ENCODE peak calls at places on chromosomes 12 and 14, in seven cellular contexts. Q is uterus, Z is A549, A is heart right ventricle, H is right cardiac atrium, I is right atrium auricular region, C is breast epithelium. W is an unnamed sample.

GRCh38 chr14:80926706-80927384 is 14.7 kb downstream of the CEP128 start:
- DNase-seq in Q (no peak), Z (no peak), A (peak; percentile 7), H (no peak), I (no peak), C (no peak), W (no peak)

GRCh38 chr12:91432079-91432478 is 249.5 kb upstream of the DCN start:
- DNase-seq in Q (no peak), Z (no peak), A (no peak), H (no peak), I (no peak), C (no peak), W (no peak)

GRCh38 chr14:72808564-72808963 is 85.3 kb downstream of the DPF3 start:
- DNase-seq in Q (no peak), Z (no peak), A (no peak), H (no peak), I (no peak), C (no peak), W (no peak)

GRCh38 chr14:64293976-64294671 is at the start of gene ESR2:
- DNase-seq in Q (peak; percentile 18), Z (peak; percentile 15), A (no peak), H (peak; percentile 59), I (no peak), C (no peak), W (no peak)

GRCh38 chr12:24044973-24045703 is 95.7 kb upstream of the SOX5 start:
- DNase-seq in Q (no peak), Z (no peak), A (no peak), H (no peak), I (no peak), C (no peak), W (no peak)

GRCh38 chr14:71586131-71586893 is 345.9 kb upstream of the RGS6 start:
- DNase-seq in Q (peak; percentile 25), Z (no peak), A (no peak), H (peak; percentile 60), I (peak; percentile 63), C (no peak), W (no peak)

GRCh38 chr14:24411468-24412454 is 13.0 kb downstream of the NYNRIN start:
- DNase-seq in Q (no peak), Z (peak; percentile 74), A (no peak), H (peak; percentile 42), I (peak; percentile 78), C (no peak), W (peak; percentile 13)

GRCh38 chr12:124842073-124842749 is 21.5 kb downstream of the SCARB1 start:
- DNase-seq in Q (no peak), Z (no peak), A (no peak), H (no peak), I (no peak), C (no peak), W (no peak)

GRCh38 chr12:100234166-100234565 is 32.7 kb downstream of the DEPDC4 start:
- DNase-seq in Q (no peak), Z (no peak), A (peak; percentile 29), H (no peak), I (no peak), C (no peak), W (no peak)

GRCh38 chr12:2535583-2536187 is 259.1 kb upstream of the FKBP4 start:
- DNase-seq in Q (no peak), Z (no peak), A (no peak), H (no peak), I (no peak), C (no peak), W (no peak)

GRCh38 chr12:113259499-113259953 is 38.3 kb downstream of the TPCN1 start:
- DNase-seq in Q (peak; percentile 88), Z (no peak), A (peak; percentile 94), H (peak; percentile 92), I (peak; percentile 81), C (peak; percentile 78), W (no peak)

GRCh38 chr14:68255697-68256178 is 436.2 kb downstream of the RAD51B start:
- DNase-seq in Q (no peak), Z (no peak), A (no peak), H (no peak), I (no peak), C (no peak), W (no peak)

GRCh38 chr12:48815281-48816110 is 2.8 kb upstream of the CACNB3 start:
- DNase-seq in Q (peak; percentile 82), Z (peak; percentile 69), A (peak; percentile 81), H (peak; percentile 92), I (peak; percentile 79), C (peak; percentile 80), W (no peak)

GRCh38 chr14:77097689-77098469 is at the start of gene CIPC:
- DNase-seq in Q (peak; percentile 100), Z (peak; percentile 97), A (peak; percentile 99), H (peak; percentile 100), I (peak; percentile 100), C (peak; percentile 100), W (peak; percentile 98)

GRCh38 chr14:24481622-24482324 is 26.3 kb downstream of the CMA1 start:
- DNase-seq in Q (no peak), Z (peak; percentile 80), A (no peak), H (peak; percentile 61), I (no peak), C (no peak), W (no peak)

GRCh38 chr12:26832817-26833691 is at the start of gene ITPR2:
- DNase-seq in Q (peak; percentile 95), Z (peak; percentile 94), A (peak; percentile 96), H (peak; percentile 98), I (peak; percentile 93), C (peak; percentile 95), W (peak; percentile 89)

GRCh38 chr14:88551936-88552565 is 2.8 kb downstream of the PTPN21 start:
- DNase-seq in Q (no peak), Z (no peak), A (peak; percentile 30), H (peak; percentile 59), I (no peak), C (no peak), W (no peak)

GRCh38 chr14:50944647-50945413 is 547 bp upstream of the PYGL start:
- DNase-seq in Q (peak; percentile 68), Z (peak; percentile 63), A (peak; percentile 17), H (peak; percentile 83), I (no peak), C (peak; percentile 61), W (no peak)

GRCh38 chr12:114902665-114903393 is 218.9 kb upstream of the TBX3 start:
- DNase-seq in Q (no peak), Z (no peak), A (no peak), H (no peak), I (no peak), C (no peak), W (no peak)

GRCh38 chr12:88958153-88958552 is 377.9 kb upstream of the KITLG start:
- DNase-seq in Q (no peak), Z (no peak), A (no peak), H (no peak), I (no peak), C (no peak), W (no peak)

DNA sequence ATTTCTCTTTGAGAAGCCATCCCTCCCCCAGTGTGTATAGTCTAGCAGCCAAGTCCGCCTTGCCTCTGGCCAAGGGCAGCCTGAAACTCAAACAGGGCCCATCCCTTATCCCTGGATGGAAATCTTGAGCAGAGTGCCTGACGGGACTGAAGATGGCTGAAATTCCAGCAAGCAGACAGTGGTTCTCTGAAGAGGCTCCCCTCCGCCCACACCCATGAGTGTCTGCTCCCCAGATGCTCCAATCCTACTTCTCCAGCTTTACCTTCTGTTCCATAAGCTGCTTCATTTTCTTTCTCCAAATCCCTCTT is 396.2 kb downstream of the NUAK1 start:
- DNase-seq in Q (no peak), Z (no peak), A (peak; percentile 13), H (peak; percentile 66), I (no peak), C (no peak), W (no peak)
- H3K9me3 ChIP-seq in Q (no peaks in the 10 kb centered on the region), Z (no peaks in the 10 kb centered on the region), A (no peaks in the 10 kb centered on the region), H (no peaks in the 10 kb centered on the region), I (no peaks in the 10 kb centered on the region), C (no peaks in the 10 kb centered on the region), W (no peaks in the 10 kb centered on the region)

DNA sequence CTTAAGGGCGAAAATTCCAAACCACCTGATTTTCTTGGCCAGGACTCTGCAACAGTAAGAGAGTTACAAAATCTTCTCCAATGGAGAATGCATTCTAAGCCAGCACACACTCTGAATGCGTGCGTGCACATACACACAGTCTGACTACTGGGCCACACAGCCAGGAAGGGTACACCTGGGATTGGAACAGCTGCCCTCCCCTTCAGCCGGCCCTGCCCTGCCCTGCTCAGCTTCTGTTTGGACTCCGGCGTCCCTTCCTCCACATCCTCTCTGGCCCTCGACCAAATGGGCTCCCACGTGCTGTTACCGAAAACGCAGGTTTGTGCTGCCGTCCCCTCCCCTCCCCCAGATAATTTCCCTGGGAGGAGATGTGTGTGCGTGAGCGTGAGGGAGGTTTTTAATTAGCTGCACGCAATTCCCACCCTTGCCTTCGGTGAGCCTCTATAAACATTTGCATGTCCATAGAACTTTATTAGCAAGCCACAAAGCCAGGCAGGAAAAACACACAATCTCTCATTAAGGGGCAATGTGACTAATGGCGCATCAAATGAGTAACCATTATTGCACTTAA is 43.0 kb downstream of the CCNK start:
- DNase-seq in Q (no peak), Z (no peak), A (peak; percentile 52), H (peak; percentile 57), I (no peak), C (no peak), W (no peak)
- H3K4me1 ChIP-seq in Q (peaks cover 20% of the 10 kb centered on the region), Z (peaks cover 57% of the 10 kb centered on the region), A (peaks cover 29% of the 10 kb centered on the region), H (peaks cover 3% of the 10 kb centered on the region), I (no peaks in the 10 kb centered on the region), C (peaks cover 8% of the 10 kb centered on the region), W (peaks cover 16% of the 10 kb centered on the region)

GRCh38 chr12:108697905-108698304 is 33.4 kb downstream of the CORO1C start:
- DNase-seq in Q (no peak), Z (no peak), A (no peak), H (no peak), I (no peak), C (no peak), W (no peak)

GRCh38 chr12:108702534-108702933 is 28.8 kb downstream of the CORO1C start:
- DNase-seq in Q (no peak), Z (no peak), A (no peak), H (peak; percentile 42), I (no peak), C (no peak), W (no peak)

GRCh38 chr12:108701779-108702435 is 29.4 kb downstream of the CORO1C start:
- DNase-seq in Q (no peak), Z (no peak), A (no peak), H (no peak), I (no peak), C (no peak), W (no peak)

GRCh38 chr12:108699955-108700563 is 31.3 kb downstream of the CORO1C start:
- DNase-seq in Q (no peak), Z (no peak), A (no peak), H (peak; percentile 36), I (no peak), C (no peak), W (no peak)

GRCh38 chr12:108700833-108701450 is 30.4 kb downstream of the CORO1C start:
- DNase-seq in Q (no peak), Z (no peak), A (no peak), H (no peak), I (no peak), C (no peak), W (no peak)
- H3K27ac ChIP-seq in Q (peak overlapping the region; percentile 99), Z (no peak overlapping the region), A (peak overlapping the region; percentile 70), H (peak overlapping the region; percentile 50), I (peak overlapping the region; percentile 91), C (no peak overlapping the region), W (no peak overlapping the region)

DNA sequence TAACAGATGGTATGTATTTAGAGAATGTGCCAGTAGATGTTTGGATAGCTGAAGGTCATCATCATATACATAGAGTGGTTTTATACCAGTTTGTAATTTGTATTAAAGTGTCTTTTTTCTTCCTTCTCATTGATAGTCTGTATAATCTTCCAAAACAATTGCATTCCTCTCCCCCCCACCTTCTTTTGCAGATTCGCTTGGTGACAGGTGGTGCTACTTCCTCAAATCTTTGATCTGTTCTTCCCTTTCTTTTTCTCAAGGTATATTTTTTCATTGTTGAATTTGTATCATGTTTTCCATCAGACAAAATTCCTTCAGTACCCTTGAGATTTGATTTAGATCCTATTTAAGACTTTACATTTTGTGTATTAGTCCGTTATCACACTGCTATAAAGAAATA is 15.0 kb downstream of the TBC1D15 start:
- DNase-seq in Q (no peak), Z (no peak), A (no peak), H (no peak), I (no peak), C (no peak), W (no peak)
- H3K9me3 ChIP-seq in Q (no peaks in the 10 kb centered on the region), Z (no peaks in the 10 kb centered on the region), A (peaks cover 13% of the 10 kb centered on the region), H (peaks cover 2% of the 10 kb centered on the region), I (peaks cover 8% of the 10 kb centered on the region), C (no peaks in the 10 kb centered on the region), W (peaks cover 12% of the 10 kb centered on the region)

W was measured in CD8-positive, alpha-beta memory T cell.